ENCODE peak calls at places on chromosomes 11 and 22, in six cellular contexts. P is stimulated activated CD4-positive, alpha-beta T cell treated with anti-CD3 and anti-CD28 coated beads, Interleukin-1b, Interleukin-23, amount 100 ng/mL, for 4 hours; V is SW480; A is NCI-H1417; O is globus pallidus; U is NB4. B is an unnamed sample.

GRCh38 chr11:88157401-88157800 is 17.8 kb downstream of the RAB38 start:
- DNase-seq in V (no peak), A (no peak), U (no peak), O (no peak), P (no peak), B (no peak)

GRCh38 chr22:17366830-17367229 is 2.4 kb upstream of the CECR2 start:
- DNase-seq in V (no peak), A (no peak), U (peak; percentile 62), O (peak; percentile 67), P (peak; percentile 7), B (peak; percentile 49)

GRCh38 chr11:64619811-64620285 is 28.8 kb downstream of the SLC22A12 start:
- DNase-seq in P (no peak), V (no peak), A (no peak), O (no peak), U (peak; percentile 92), B (peak; percentile 10)

GRCh38 chr11:65780770-65781151 is at the start of gene AP5B1:
- DNase-seq in A (peak; percentile 45), V (peak; percentile 56), P (peak; percentile 63), U (peak; percentile 77), O (peak; percentile 40), B (no peak)

GRCh38 chr11:126544311-126545056 is 189.0 kb downstream of the ST3GAL4 start:
- DNase-seq in O (peak; percentile 72), U (peak; percentile 25), V (peak; percentile 14), P (no peak), A (no peak), B (peak; percentile 0)

GRCh38 chr22:44047891-44048301 is 23.8 kb downstream of the PARVB start:
- DNase-seq in A (no peak), P (no peak), V (no peak), U (no peak), O (no peak), B (no peak)

GRCh38 chr11:104609297-104609696 is 289.0 kb downstream of the CASP12 start:
- DNase-seq in P (peak; percentile 27), U (peak; percentile 73), O (peak; percentile 78), A (peak; percentile 15), V (peak; percentile 40), B (peak; percentile 84)

GRCh38 chr11:111283945-111284481 is 14.3 kb upstream of the POU2AF3 start:
- DNase-seq in P (no peak), U (peak; percentile 64), V (peak; percentile 17), O (no peak), A (no peak), B (no peak)

GRCh38 chr11:27310710-27311109 is 52.3 kb downstream of the CCDC34 start:
- DNase-seq in A (no peak), U (no peak), O (no peak), V (no peak), P (no peak), B (no peak)

GRCh38 chr11:76075699-76076098 is 130.6 kb downstream of the WNT11 start:
- DNase-seq in A (no peak), U (no peak), O (no peak), V (no peak), P (no peak), B (no peak)

GRCh38 chr11:14774738-14775137 is 117.3 kb downstream of the CYP2R1 start:
- DNase-seq in P (no peak), V (no peak), A (no peak), O (no peak), U (no peak), B (no peak)

GRCh38 chr11:117495357-117495756 is 167.7 kb downstream of the CEP164 start:
- DNase-seq in O (no peak), V (no peak), P (no peak), U (no peak), A (peak; percentile 43), B (no peak)

GRCh38 chr11:20259506-20259905 is 99.2 kb upstream of the DBX1 start:
- DNase-seq in A (no peak), V (peak; percentile 13), P (no peak), O (no peak), U (no peak), B (no peak)

GRCh38 chr11:73743045-73743444 is 17.8 kb downstream of the RAB6A start:
- DNase-seq in V (no peak), U (no peak), A (no peak), P (no peak), O (no peak), B (no peak)

GRCh38 chr11:86069408-86070086 is 663 bp upstream of the PICALM start:
- DNase-seq in U (peak; percentile 94), A (no peak), V (peak; percentile 95), O (peak; percentile 76), P (no peak), B (peak; percentile 77)

GRCh38 chr22:45911601-45912271 is 65.2 kb downstream of the WNT7B start:
- DNase-seq in A (no peak), O (no peak), V (no peak), U (peak; percentile 81), P (no peak), B (peak; percentile 24)

GRCh38 chr11:58178444-58178843 is 10.4 kb upstream of the OR9Q2 start:
- DNase-seq in P (no peak), O (no peak), A (no peak), U (no peak), V (no peak), B (no peak)

GRCh38 chr22:46012881-46013281 is 35.9 kb upstream of the WNT7B start:
- DNase-seq in A (no peak), V (no peak), O (no peak), P (no peak), U (no peak), B (no peak)

GRCh38 chr11:65692367-65692766 is 19.7 kb upstream of the KAT5 start:
- DNase-seq in P (no peak), O (no peak), A (no peak), V (no peak), U (no peak), B (no peak)

GRCh38 chr11:37108436-37109204 is 510.6 kb upstream of the RAG2 start:
- DNase-seq in P (no peak), O (no peak), V (no peak), U (peak; percentile 10), A (no peak), B (peak; percentile 7)

GRCh38 chr11:37370817-37371216 is 772.8 kb upstream of the RAG2 start:
- DNase-seq in V (no peak), U (no peak), A (no peak), O (no peak), P (no peak), B (no peak)

GRCh38 chr22:22820076-22820475 is 67.5 kb upstream of the IGLL5 start:
- DNase-seq in U (no peak), P (no peak), O (no peak), A (no peak), V (no peak), B (no peak)

GRCh38 chr11:123549901-123550619 is 104.4 kb downstream of the SCN3B start:
- DNase-seq in P (no peak), A (no peak), V (no peak), U (peak; percentile 50), O (no peak), B (no peak)

GRCh38 chr11:86151188-86152005 is 82.5 kb upstream of the PICALM start:
- DNase-seq in A (no peak), U (peak; percentile 76), O (peak; percentile 74), V (no peak), P (no peak), B (peak; percentile 81)

GRCh38 chr22:44129614-44129976 is 51.1 kb upstream of the PARVG start:
- DNase-seq in U (no peak), A (no peak), O (no peak), P (no peak), V (peak; percentile 3), B (no peak)

GRCh38 chr11:93756748-93757147 is 15.3 kb downstream of the C11orf54 start:
- DNase-seq in V (no peak), P (no peak), U (no peak), A (no peak), O (no peak), B (no peak)

GRCh38 chr22:18152519-18152918 is 2.5 kb downstream of the USP18 start:
- DNase-seq in U (no peak), P (no peak), O (no peak), V (no peak), A (no peak), B (no peak)

GRCh38 chr11:74678591-74679512 is 52.4 kb downstream of the CHRDL2 start:
- DNase-seq in V (no peak), P (no peak), U (no peak), O (no peak), A (no peak), B (no peak)

GRCh38 chr11:44030276-44030932 is 17.4 kb upstream of the ACCSL start:
- DNase-seq in A (peak; percentile 16), O (no peak), U (no peak), P (no peak), V (no peak), B (no peak)

GRCh38 chr11:125132586-125132985 is 21.2 kb upstream of the TMEM218 start:
- DNase-seq in V (no peak), P (no peak), A (no peak), O (no peak), U (no peak), B (no peak)

GRCh38 chr11:126378763-126379162 is 23.3 kb downstream of the ST3GAL4 start:
- DNase-seq in A (no peak), O (no peak), U (no peak), P (no peak), V (no peak), B (no peak)

GRCh38 chr11:35567737-35568465 is 42.5 kb upstream of the PAMR1 start:
- DNase-seq in O (no peak), P (no peak), V (no peak), A (peak; percentile 6), U (no peak), B (no peak)

B was measured in Kasumi-1.